ENCODE peak calls at places on chromosomes 4 and X, in ten cellular contexts. J, R, N, U, Y, V, C, O, L and W are unnamed samples.

GRCh38 chr4:11566440-11567022 is 137.8 kb upstream of the HS3ST1 start:
- DNase-seq in N (no peak), U (no peak), J (no peak), V (no peak), R (no peak), L (no peak), O (no peak), C (no peak), Y (no peak), W (no peak)

GRCh38 chrX:72041901-72042859 is 89.5 kb downstream of the RTL5 start:
- DNase-seq in L (no peak), U (no peak), V (no peak), J (no peak), R (no peak), C (no peak), N (no peak), Y (no peak), O (no peak), W (no peak)

GRCh38 chr4:131006388-131006787 is 1910.4 kb downstream of the C4orf33 start:
- DNase-seq in O (no peak), Y (no peak), C (peak), L (no peak), U (no peak), N (no peak), V (no peak), J (no peak), R (no peak), W (no peak)

GRCh38 chr4:100823066-100823992 is 305.5 kb upstream of the EMCN start:
- DNase-seq in Y (peak), O (no peak), L (no peak), N (no peak), C (peak), U (no peak), V (peak), R (no peak), J (no peak), W (no peak)

GRCh38 chrX:46325312-46325877 is 219.8 kb downstream of the ZNF674 start:
- DNase-seq in O (no peak), N (no peak), Y (no peak), U (no peak), R (peak), L (no peak), C (peak), V (peak), J (no peak), W (no peak)

GRCh38 chr4:31343058-31343457 is 622.9 kb downstream of the PCDH7 start:
- DNase-seq in Y (no peak), J (no peak), U (no peak), L (peak), N (no peak), C (no peak), V (peak), O (no peak), R (no peak), W (no peak)

GRCh38 chr4:48705609-48706008 is 74.5 kb downstream of the FRYL start:
- DNase-seq in J (no peak), C (no peak), O (no peak), V (no peak), R (no peak), U (no peak), L (no peak), Y (no peak), N (no peak), W (no peak)

GRCh38 chrX:154775611-154776349 is 13.1 kb downstream of the DKC1 start:
- DNase-seq in Y (peak), U (peak), N (no peak), O (no peak), L (no peak), C (peak), V (peak), J (no peak), R (no peak), W (no peak)

GRCh38 chrX:26918633-26919032 is 544.5 kb downstream of the PPP4R3C start:
- DNase-seq in L (no peak), U (no peak), V (no peak), Y (no peak), R (no peak), O (no peak), C (peak), N (peak), J (no peak), W (no peak)

GRCh38 chrX:10648608-10649007 is 28.2 kb upstream of the MID1 start:
- DNase-seq in Y (no peak), O (no peak), J (no peak), N (no peak), L (no peak), R (no peak), V (no peak), C (peak), U (no peak), W (no peak)

GRCh38 chr4:14096406-14096965 is 469.0 kb upstream of the BOD1L1 start:
- DNase-seq in R (no peak), N (no peak), U (no peak), C (no peak), Y (no peak), J (no peak), L (no peak), O (no peak), V (peak), W (no peak)

GRCh38 chr4:52877006-52877405 is 14.9 kb downstream of the RASL11B start:
- DNase-seq in U (peak), R (no peak), L (no peak), O (no peak), N (no peak), J (no peak), C (no peak), V (no peak), Y (no peak), W (no peak)